ENCODE peak calls at places on chromosome 17, in nine cellular contexts. One of them, this sample, is unnamed.
A peak's percentile ranks its signal among the peaks of the same experiment; 100 is the strongest.

GRCh38 chr17:75067856-75068255 is 19.9 kb upstream of the SLC16A5 start:
- DNase-seq in fibroblast of lung: no peak
- DNase-seq in cardiac fibroblast: no peak
- DNase-seq in adrenal gland: no peak
- DNase-seq in AG04450: no peak
- DNase-seq in endothelial cell of umbilical vein: no peak
- DNase-seq in tibial artery: no peak
- DNase-seq in lower leg skin: no peak
- DNase-seq in astrocyte of the spinal cord: no peak
- DNase-seq in this sample: no peak

GRCh38 chr17:70913086-70913485 is 743.8 kb downstream of the KCNJ2 start:
- DNase-seq in fibroblast of lung: peak; percentile 83
- DNase-seq in cardiac fibroblast: peak; percentile 77
- DNase-seq in adrenal gland: no peak
- DNase-seq in AG04450: no peak
- DNase-seq in endothelial cell of umbilical vein: no peak
- DNase-seq in tibial artery: no peak
- DNase-seq in lower leg skin: no peak
- DNase-seq in astrocyte of the spinal cord: peak; percentile 40
- DNase-seq in this sample: no peak

GRCh38 chr17:79913896-79914812 is 74.9 kb upstream of the CBX4 start:
- DNase-seq in fibroblast of lung: no peak
- DNase-seq in cardiac fibroblast: no peak
- DNase-seq in adrenal gland: no peak
- DNase-seq in AG04450: no peak
- DNase-seq in endothelial cell of umbilical vein: no peak
- DNase-seq in tibial artery: no peak
- DNase-seq in lower leg skin: no peak
- DNase-seq in astrocyte of the spinal cord: no peak
- DNase-seq in this sample: no peak

GRCh38 chr17:65587602-65588193 is 26.2 kb upstream of the AXIN2 start:
- DNase-seq in fibroblast of lung: peak; percentile 47
- DNase-seq in cardiac fibroblast: peak; percentile 40
- DNase-seq in adrenal gland: no peak
- DNase-seq in AG04450: no peak
- DNase-seq in endothelial cell of umbilical vein: no peak
- DNase-seq in tibial artery: no peak
- DNase-seq in lower leg skin: no peak
- DNase-seq in astrocyte of the spinal cord: no peak
- DNase-seq in this sample: no peak

GRCh38 chr17:17579691-17580090 is 11.8 kb downstream of the PEMT start:
- DNase-seq in fibroblast of lung: no peak
- DNase-seq in cardiac fibroblast: no peak
- DNase-seq in adrenal gland: no peak
- DNase-seq in AG04450: no peak
- DNase-seq in endothelial cell of umbilical vein: no peak
- DNase-seq in tibial artery: no peak
- DNase-seq in lower leg skin: no peak
- DNase-seq in astrocyte of the spinal cord: no peak
- DNase-seq in this sample: no peak

GRCh38 chr17:38416840-38417209 is 11.4 kb upstream of the ARHGAP23 start:
- DNase-seq in fibroblast of lung: no peak
- DNase-seq in cardiac fibroblast: no peak
- DNase-seq in adrenal gland: no peak
- DNase-seq in AG04450: no peak
- DNase-seq in endothelial cell of umbilical vein: no peak
- DNase-seq in tibial artery: no peak
- DNase-seq in lower leg skin: no peak
- DNase-seq in astrocyte of the spinal cord: no peak
- DNase-seq in this sample: no peak

GRCh38 chr17:35726609-35727460 is 4.6 kb upstream of the RASL10B start:
- DNase-seq in fibroblast of lung: peak; percentile 93
- DNase-seq in cardiac fibroblast: peak; percentile 94
- DNase-seq in adrenal gland: peak; percentile 48
- DNase-seq in AG04450: peak; percentile 72
- DNase-seq in endothelial cell of umbilical vein: no peak
- DNase-seq in tibial artery: no peak
- DNase-seq in lower leg skin: peak; percentile 88
- DNase-seq in astrocyte of the spinal cord: peak; percentile 93
- DNase-seq in this sample: peak; percentile 38

GRCh38 chr17:28173801-28174200 is 131.3 kb downstream of the NLK start:
- DNase-seq in fibroblast of lung: no peak
- DNase-seq in cardiac fibroblast: peak; percentile 57
- DNase-seq in adrenal gland: no peak
- DNase-seq in AG04450: no peak
- DNase-seq in endothelial cell of umbilical vein: peak; percentile 81
- DNase-seq in tibial artery: no peak
- DNase-seq in lower leg skin: no peak
- DNase-seq in astrocyte of the spinal cord: no peak
- DNase-seq in this sample: no peak

GRCh38 chr17:3914319-3914685 is 2.0 kb downstream of the P2RX1 start:
- DNase-seq in fibroblast of lung: no peak
- DNase-seq in cardiac fibroblast: no peak
- DNase-seq in adrenal gland: no peak
- DNase-seq in AG04450: no peak
- DNase-seq in endothelial cell of umbilical vein: no peak
- DNase-seq in tibial artery: no peak
- DNase-seq in lower leg skin: no peak
- DNase-seq in astrocyte of the spinal cord: no peak
- DNase-seq in this sample: no peak

GRCh38 chr17:66564992-66565465 is 262.6 kb downstream of the PRKCA start:
- DNase-seq in fibroblast of lung: peak; percentile 50
- DNase-seq in cardiac fibroblast: peak; percentile 77
- DNase-seq in adrenal gland: no peak
- DNase-seq in AG04450: no peak
- DNase-seq in endothelial cell of umbilical vein: no peak
- DNase-seq in tibial artery: no peak
- DNase-seq in lower leg skin: no peak
- DNase-seq in astrocyte of the spinal cord: peak; percentile 65
- DNase-seq in this sample: no peak

GRCh38 chr17:1324201-1324750 is 44.8 kb downstream of the TRARG1 start:
- DNase-seq in fibroblast of lung: no peak
- DNase-seq in cardiac fibroblast: no peak
- DNase-seq in adrenal gland: no peak
- DNase-seq in AG04450: no peak
- DNase-seq in endothelial cell of umbilical vein: no peak
- DNase-seq in tibial artery: no peak
- DNase-seq in lower leg skin: no peak
- DNase-seq in astrocyte of the spinal cord: no peak
- DNase-seq in this sample: no peak

GRCh38 chr17:37273419-37274051 is 102.2 kb upstream of the C17orf78 start:
- DNase-seq in fibroblast of lung: peak; percentile 96
- DNase-seq in cardiac fibroblast: peak; percentile 77
- DNase-seq in adrenal gland: no peak
- DNase-seq in AG04450: peak; percentile 80
- DNase-seq in endothelial cell of umbilical vein: peak; percentile 62
- DNase-seq in tibial artery: no peak
- DNase-seq in lower leg skin: no peak
- DNase-seq in astrocyte of the spinal cord: peak; percentile 37
- DNase-seq in this sample: peak; percentile 7

GRCh38 chr17:75876938-75877751 is 1.2 kb downstream of the TRIM47 start:
- DNase-seq in fibroblast of lung: peak; percentile 94
- DNase-seq in cardiac fibroblast: peak; percentile 98
- DNase-seq in adrenal gland: peak; percentile 95
- DNase-seq in AG04450: peak; percentile 81
- DNase-seq in endothelial cell of umbilical vein: peak; percentile 98
- DNase-seq in tibial artery: peak; percentile 99
- DNase-seq in lower leg skin: peak; percentile 98
- DNase-seq in astrocyte of the spinal cord: peak; percentile 92
- DNase-seq in this sample: peak; percentile 86

GRCh38 chr17:34641368-34641767 is 62.0 kb downstream of the TMEM132E start:
- DNase-seq in fibroblast of lung: no peak
- DNase-seq in cardiac fibroblast: no peak
- DNase-seq in adrenal gland: no peak
- DNase-seq in AG04450: no peak
- DNase-seq in endothelial cell of umbilical vein: no peak
- DNase-seq in tibial artery: no peak
- DNase-seq in lower leg skin: no peak
- DNase-seq in astrocyte of the spinal cord: no peak
- DNase-seq in this sample: no peak

GRCh38 chr17:50947844-50948514 is 81.8 kb upstream of the TOB1 start:
- DNase-seq in fibroblast of lung: no peak
- DNase-seq in cardiac fibroblast: no peak
- DNase-seq in adrenal gland: peak; percentile 91
- DNase-seq in AG04450: no peak
- DNase-seq in endothelial cell of umbilical vein: peak; percentile 24
- DNase-seq in tibial artery: peak; percentile 88
- DNase-seq in lower leg skin: peak; percentile 92
- DNase-seq in astrocyte of the spinal cord: no peak
- DNase-seq in this sample: no peak

GRCh38 chr17:2901582-2901981 is 105.3 kb downstream of the RAP1GAP2 start:
- DNase-seq in fibroblast of lung: no peak
- DNase-seq in cardiac fibroblast: no peak
- DNase-seq in adrenal gland: peak; percentile 20
- DNase-seq in AG04450: no peak
- DNase-seq in endothelial cell of umbilical vein: no peak
- DNase-seq in tibial artery: no peak
- DNase-seq in lower leg skin: no peak
- DNase-seq in astrocyte of the spinal cord: no peak
- DNase-seq in this sample: no peak

GRCh38 chr17:46744441-46744840 is 74.1 kb downstream of the WNT3 start:
- DNase-seq in fibroblast of lung: no peak
- DNase-seq in cardiac fibroblast: no peak
- DNase-seq in adrenal gland: no peak
- DNase-seq in AG04450: no peak
- DNase-seq in endothelial cell of umbilical vein: no peak
- DNase-seq in tibial artery: no peak
- DNase-seq in lower leg skin: no peak
- DNase-seq in astrocyte of the spinal cord: no peak
- DNase-seq in this sample: no peak

GRCh38 chr17:57578608-57578990 is 166.5 kb downstream of the CCDC182 start:
- DNase-seq in fibroblast of lung: peak; percentile 73
- DNase-seq in cardiac fibroblast: peak; percentile 72
- DNase-seq in adrenal gland: no peak
- DNase-seq in AG04450: no peak
- DNase-seq in endothelial cell of umbilical vein: no peak
- DNase-seq in tibial artery: no peak
- DNase-seq in lower leg skin: no peak
- DNase-seq in astrocyte of the spinal cord: no peak
- DNase-seq in this sample: no peak

GRCh38 chr17:6478486-6478885 is 34.2 kb downstream of the PIMREG start:
- DNase-seq in fibroblast of lung: no peak
- DNase-seq in cardiac fibroblast: no peak
- DNase-seq in adrenal gland: no peak
- DNase-seq in AG04450: no peak
- DNase-seq in endothelial cell of umbilical vein: no peak
- DNase-seq in tibial artery: no peak
- DNase-seq in lower leg skin: no peak
- DNase-seq in astrocyte of the spinal cord: no peak
- DNase-seq in this sample: no peak

GRCh38 chr17:81967533-81968395 is 6.8 kb upstream of the NOTUM start:
- DNase-seq in fibroblast of lung: peak; percentile 83
- DNase-seq in cardiac fibroblast: peak; percentile 83
- DNase-seq in adrenal gland: peak; percentile 91
- DNase-seq in AG04450: no peak
- DNase-seq in endothelial cell of umbilical vein: no peak
- DNase-seq in tibial artery: no peak
- DNase-seq in lower leg skin: peak; percentile 95
- DNase-seq in astrocyte of the spinal cord: peak; percentile 52
- DNase-seq in this sample: peak; percentile 24
- H3K4me3 ChIP-seq in fibroblast of lung: no peak overlapping the region
- H3K4me3 ChIP-seq in cardiac fibroblast: no peak overlapping the region
- H3K4me3 ChIP-seq in adrenal gland: peak overlapping the region; percentile 18
- H3K4me3 ChIP-seq in AG04450: peak overlapping the region; percentile 20
- H3K4me3 ChIP-seq in endothelial cell of umbilical vein: no peak overlapping the region
- H3K4me3 ChIP-seq in tibial artery: peak overlapping the region; percentile 21
- H3K4me3 ChIP-seq in lower leg skin: no peak overlapping the region
- H3K4me3 ChIP-seq in astrocyte of the spinal cord: no peak overlapping the region
- H3K4me3 ChIP-seq in this sample: no peak overlapping the region

DNA sequence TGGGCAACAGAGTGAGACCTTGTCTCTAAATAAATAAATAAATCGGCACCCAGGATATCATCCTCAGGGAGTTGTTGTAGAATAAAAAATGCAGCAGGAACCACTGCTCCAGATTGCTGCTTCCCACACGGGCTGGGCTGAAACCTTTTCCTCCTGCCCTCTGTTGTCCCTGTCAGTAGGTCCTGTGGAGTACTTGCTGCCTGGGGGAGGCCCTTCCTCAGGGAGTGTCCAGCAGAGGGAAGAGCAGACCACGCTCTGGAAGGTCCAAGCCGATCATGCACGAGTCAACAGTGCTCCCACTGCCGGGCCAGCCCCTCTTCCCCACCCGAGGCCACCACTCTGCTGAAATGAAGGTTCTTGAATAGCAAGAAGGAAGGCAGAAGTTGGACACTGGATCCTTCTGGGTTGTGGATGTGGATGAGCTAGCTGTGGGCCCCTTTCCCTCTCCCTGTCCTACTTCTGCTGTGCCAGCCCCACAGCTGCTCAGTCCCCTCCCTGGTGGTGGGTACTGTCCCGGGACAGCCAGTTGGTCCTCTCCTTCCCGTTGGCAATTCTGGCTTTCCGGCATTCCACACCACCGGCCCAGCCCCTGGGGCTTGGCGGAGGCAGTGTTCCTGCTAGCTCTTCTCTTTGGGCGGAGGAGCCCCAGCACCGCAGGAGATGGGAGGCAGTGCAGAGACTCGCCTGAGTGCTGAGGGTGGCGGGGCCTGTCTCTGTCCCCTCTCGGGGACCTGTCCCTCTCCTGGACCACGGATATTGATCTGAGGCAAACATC is 10.8 kb downstream of the CDK5R1 start:
- DNase-seq in fibroblast of lung: peak; percentile 16
- DNase-seq in cardiac fibroblast: no peak
- DNase-seq in adrenal gland: no peak
- DNase-seq in AG04450: no peak
- DNase-seq in endothelial cell of umbilical vein: no peak
- DNase-seq in tibial artery: no peak
- DNase-seq in lower leg skin: peak; percentile 76
- DNase-seq in astrocyte of the spinal cord: peak; percentile 29
- DNase-seq in this sample: no peak
- TF ChIP-seq CTCF in fibroblast of lung: no peak
- TF ChIP-seq CTCF in cardiac fibroblast: no peak
- TF ChIP-seq CTCF in adrenal gland: no peak
- TF ChIP-seq CTCF in AG04450: no peak
- TF ChIP-seq CTCF in endothelial cell of umbilical vein: no peak
- TF ChIP-seq CTCF in tibial artery: no peak
- TF ChIP-seq CTCF in lower leg skin: no peak
- TF ChIP-seq CTCF in astrocyte of the spinal cord: peak; percentile 24
- TF ChIP-seq CTCF in this sample: peak; percentile 15

DNA sequence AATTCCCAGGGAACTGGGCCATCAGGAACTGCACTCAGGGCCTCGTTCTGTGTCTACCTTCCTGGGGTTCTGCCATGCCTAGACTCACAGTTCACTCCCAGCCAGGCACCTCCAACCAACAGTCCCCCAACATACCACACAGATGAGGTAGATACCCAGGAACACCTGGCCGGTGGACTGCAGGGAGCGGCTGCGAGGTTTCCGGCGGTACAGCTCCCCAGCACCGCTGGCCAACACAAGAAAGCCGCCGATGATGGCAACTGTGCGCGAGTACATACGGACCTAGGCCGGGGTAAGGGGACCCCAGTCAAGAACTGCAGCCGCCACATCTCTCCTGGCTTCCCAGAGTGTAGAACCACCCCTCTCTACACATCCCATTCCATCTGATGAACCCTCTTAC is 1.9 kb downstream of the TMEM101 start:
- DNase-seq in fibroblast of lung: no peak
- DNase-seq in cardiac fibroblast: no peak
- DNase-seq in adrenal gland: no peak
- DNase-seq in AG04450: no peak
- DNase-seq in endothelial cell of umbilical vein: no peak
- DNase-seq in tibial artery: no peak
- DNase-seq in lower leg skin: no peak
- DNase-seq in astrocyte of the spinal cord: no peak
- DNase-seq in this sample: no peak
- H3K4me3 ChIP-seq in fibroblast of lung: no peak overlapping the region
- H3K4me3 ChIP-seq in cardiac fibroblast: no peak overlapping the region
- H3K4me3 ChIP-seq in adrenal gland: no peak overlapping the region
- H3K4me3 ChIP-seq in AG04450: no peak overlapping the region
- H3K4me3 ChIP-seq in endothelial cell of umbilical vein: no peak overlapping the region
- H3K4me3 ChIP-seq in tibial artery: no peak overlapping the region
- H3K4me3 ChIP-seq in lower leg skin: no peak overlapping the region
- H3K4me3 ChIP-seq in astrocyte of the spinal cord: no peak overlapping the region
- H3K4me3 ChIP-seq in this sample: no peak overlapping the region

GRCh38 chr17:9324864-9325263 is 250.8 kb downstream of the STX8 start:
- DNase-seq in fibroblast of lung: peak; percentile 25
- DNase-seq in cardiac fibroblast: peak; percentile 16
- DNase-seq in adrenal gland: no peak
- DNase-seq in AG04450: no peak
- DNase-seq in endothelial cell of umbilical vein: no peak
- DNase-seq in tibial artery: no peak
- DNase-seq in lower leg skin: no peak
- DNase-seq in astrocyte of the spinal cord: no peak
- DNase-seq in this sample: no peak
- TF ChIP-seq CTCF in fibroblast of lung: no peak
- TF ChIP-seq CTCF in cardiac fibroblast: no peak
- TF ChIP-seq CTCF in adrenal gland: no peak
- TF ChIP-seq CTCF in AG04450: no peak
- TF ChIP-seq CTCF in endothelial cell of umbilical vein: no peak
- TF ChIP-seq CTCF in tibial artery: no peak
- TF ChIP-seq CTCF in lower leg skin: no peak
- TF ChIP-seq CTCF in astrocyte of the spinal cord: no peak
- TF ChIP-seq CTCF in this sample: no peak

This sample was measured in HFF-Myc.